ENCODE peak calls at places on chromosomes 1 and 21, in five cellular contexts. O is OCI-LY7, G is breast epithelium, J is HCT116, W is heart left ventricle. U is an unnamed sample.

GRCh38 chr1:28926629-28927441 is 12.5 kb downstream of the EPB41 start:
- DNase-seq in O (peak), G (no peak), J (no peak), W (no peak), U (no peak)

GRCh38 chr1:196607940-196608339 is 300 bp downstream of the KCNT2 start:
- DNase-seq in O (no peak), G (no peak), J (no peak), W (no peak), U (no peak)

GRCh38 chr1:3735027-3735682 is 17.1 kb upstream of the CCDC27 start:
- DNase-seq in O (no peak), G (no peak), J (no peak), W (peak), U (no peak)

GRCh38 chr1:160499631-160500030 is 23.4 kb downstream of the SLAMF6 start:
- DNase-seq in O (no peak), G (no peak), J (no peak), W (no peak), U (peak)

GRCh38 chr1:168469690-168470089 is 74.1 kb downstream of the XCL2 start:
- DNase-seq in O (no peak), G (peak), J (peak), W (peak), U (peak)

GRCh38 chr1:162629651-162630050 is 2.6 kb upstream of the DDR2 start:
- DNase-seq in O (no peak), G (no peak), J (no peak), W (no peak), U (no peak)

GRCh38 chr1:88847618-88848017 is 43.7 kb downstream of the GTF2B start:
- DNase-seq in O (no peak), G (no peak), J (no peak), W (no peak), U (no peak)

GRCh38 chr1:2829846-2830615 is 28.5 kb upstream of the TTC34 start:
- DNase-seq in O (no peak), G (no peak), J (no peak), W (no peak), U (no peak)

GRCh38 chr1:187067160-187067559 is 238.4 kb downstream of the PLA2G4A start:
- DNase-seq in O (no peak), G (no peak), J (no peak), W (peak), U (no peak)

GRCh38 chr1:7218210-7218832 is 433.1 kb downstream of the CAMTA1 start:
- DNase-seq in O (peak), G (no peak), J (peak), W (no peak), U (peak)

GRCh38 chr1:5763971-5764370 is 228.3 kb downstream of the NPHP4 start:
- DNase-seq in O (no peak), G (no peak), J (no peak), W (no peak), U (no peak)

GRCh38 chr1:157359309-157360020 is 192.8 kb downstream of the FCRL5 start:
- DNase-seq in O (no peak), G (no peak), J (no peak), W (no peak), U (no peak)

GRCh38 chr1:216325946-216326345 is 97.3 kb downstream of the USH2A start:
- DNase-seq in O (no peak), G (no peak), J (no peak), W (no peak), U (peak)

GRCh38 chr1:198169704-198170103 is 12.9 kb downstream of the NEK7 start:
- DNase-seq in O (no peak), G (no peak), J (no peak), W (no peak), U (no peak)

GRCh38 chr1:89603651-89604413 is 29.1 kb upstream of the LRRC8C start:
- DNase-seq in O (no peak), G (no peak), J (no peak), W (no peak), U (no peak)

GRCh38 chr1:53061859-53062714 is at the start of gene PODN:
- DNase-seq in O (no peak), G (no peak), J (no peak), W (peak), U (peak)

DNA sequence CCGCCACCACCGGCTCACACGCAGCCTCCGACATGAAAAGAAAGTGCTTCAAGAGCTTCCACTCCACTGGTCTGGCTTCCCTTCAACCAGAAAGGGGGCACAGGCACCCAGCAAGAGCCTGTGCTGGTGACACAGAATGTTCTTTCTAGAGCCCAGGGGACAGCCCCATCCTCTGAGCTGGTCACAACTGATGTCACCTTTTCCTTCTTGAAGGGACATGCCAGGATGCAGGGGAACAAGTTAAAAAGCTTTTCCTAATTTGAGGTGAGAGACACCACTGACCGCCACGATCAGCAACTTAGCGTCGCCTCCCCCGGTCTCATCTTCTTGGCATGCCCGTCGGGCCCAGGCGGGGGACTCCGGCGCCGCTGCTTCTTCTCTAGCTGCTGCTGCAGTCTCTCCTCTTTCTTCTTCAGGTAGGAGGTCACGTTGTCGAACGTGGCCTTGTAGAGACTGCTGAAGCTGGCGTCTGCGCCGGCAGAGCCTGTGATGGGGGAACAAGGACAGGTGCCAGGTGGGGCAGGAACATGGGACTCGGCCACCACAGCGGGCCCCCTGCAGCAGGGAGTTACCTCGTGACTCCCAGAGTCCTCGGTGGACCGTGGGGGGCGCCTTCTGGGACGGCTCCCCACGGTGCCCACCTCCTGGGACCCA is 29.5 kb downstream of the WDR4 start:
- DNase-seq in O (no peak), G (no peak), J (no peak), W (no peak), U (no peak)
- H3K27ac ChIP-seq in O (no peak), G (no peak), J (no peak), W (no peak), U (no peak)

GRCh38 chr1:8439015-8439702 is 121.2 kb downstream of the SLC45A1 start:
- DNase-seq in O (peak), G (peak), J (no peak), W (peak), U (peak)
- TF ChIP-seq CTCF in O (peak), G (no peak), J (no peak), W (peak), U (no peak)

GRCh38 chr1:47585141-47585902 is 147.5 kb downstream of the FOXD2 start:
- DNase-seq in O (no peak), G (no peak), J (no peak), W (no peak), U (peak)
- H3K27ac ChIP-seq in O (no peak), G (no peak), J (no peak), W (no peak), U (no peak)

GRCh38 chr1:70146488-70146887 is 58.9 kb downstream of the LRRC40 start:
- DNase-seq in O (no peak), G (no peak), J (no peak), W (no peak), U (no peak)
- TF ChIP-seq CTCF in O (no peak), G (no peak), J (no peak), W (no peak), U (no peak)

GRCh38 chr1:212567676-212568075 is 40.9 kb upstream of the ATF3 start:
- DNase-seq in O (no peak), G (no peak), J (no peak), W (no peak), U (no peak)
- H3K27ac ChIP-seq in O (no peak), G (peak), J (peak), W (peak), U (no peak)

GRCh38 chr1:17510138-17510537 is 29.4 kb upstream of the ARHGEF10L start:
- DNase-seq in O (no peak), G (no peak), J (no peak), W (no peak), U (no peak)

GRCh38 chr1:17509320-17509719 is 30.2 kb upstream of the ARHGEF10L start:
- DNase-seq in O (no peak), G (no peak), J (no peak), W (no peak), U (no peak)

GRCh38 chr1:17511188-17511587 is 28.3 kb upstream of the ARHGEF10L start:
- DNase-seq in O (no peak), G (no peak), J (no peak), W (no peak), U (no peak)

GRCh38 chr1:17503146-17503545 is 36.4 kb upstream of the ARHGEF10L start:
- DNase-seq in O (no peak), G (no peak), J (no peak), W (no peak), U (no peak)

DNA sequence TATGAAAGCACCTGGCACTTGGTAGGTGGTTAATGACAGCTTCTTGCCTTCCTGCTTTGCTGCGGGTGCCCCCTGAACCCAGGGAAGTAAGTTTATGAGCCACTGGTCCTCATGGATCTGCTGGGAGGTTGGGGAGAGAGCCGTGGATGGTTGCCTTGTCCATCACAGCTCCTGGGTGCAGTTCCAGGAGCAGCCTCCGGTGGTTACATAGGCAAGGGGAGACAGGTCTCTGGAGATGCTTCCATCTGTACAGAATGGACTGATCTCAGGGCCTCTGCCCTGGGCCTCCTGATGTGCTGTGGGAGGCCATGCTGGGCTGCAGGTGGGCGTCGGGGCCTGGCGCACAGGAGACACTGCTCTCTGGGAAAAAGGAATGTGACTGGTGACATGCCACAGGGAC is 31.6 kb upstream of the ARHGEF10L start:
- DNase-seq in O (no peak), G (no peak), J (no peak), W (no peak), U (no peak)
- TF ChIP-seq CTCF in O (no peak), G (no peak), J (peak), W (no peak), U (no peak)

DNA sequence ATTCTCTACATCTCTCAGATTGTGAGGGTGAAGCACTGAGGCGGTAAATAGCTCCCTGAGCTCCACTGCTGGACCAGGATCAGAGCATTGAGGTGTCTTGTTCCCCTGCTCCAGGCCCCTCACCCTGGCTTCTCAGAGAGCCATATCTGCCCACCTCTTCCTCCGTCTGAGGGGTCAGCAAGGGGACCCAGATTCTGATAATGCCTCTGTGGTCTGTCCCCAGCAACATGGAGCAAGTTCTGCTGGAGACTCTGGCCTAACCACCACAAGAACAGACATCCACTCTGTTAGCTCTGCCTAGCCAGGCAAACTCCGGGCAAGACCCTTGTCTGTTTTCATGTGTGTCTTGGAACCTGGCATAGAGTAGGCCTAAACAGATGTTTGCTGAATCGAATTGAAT is 2.2 kb downstream of the TRAF5 start:
- DNase-seq in O (peak), G (no peak), J (no peak), W (no peak), U (no peak)
- H3K27ac ChIP-seq in O (peak), G (peak), J (no peak), W (no peak), U (no peak)

DNA sequence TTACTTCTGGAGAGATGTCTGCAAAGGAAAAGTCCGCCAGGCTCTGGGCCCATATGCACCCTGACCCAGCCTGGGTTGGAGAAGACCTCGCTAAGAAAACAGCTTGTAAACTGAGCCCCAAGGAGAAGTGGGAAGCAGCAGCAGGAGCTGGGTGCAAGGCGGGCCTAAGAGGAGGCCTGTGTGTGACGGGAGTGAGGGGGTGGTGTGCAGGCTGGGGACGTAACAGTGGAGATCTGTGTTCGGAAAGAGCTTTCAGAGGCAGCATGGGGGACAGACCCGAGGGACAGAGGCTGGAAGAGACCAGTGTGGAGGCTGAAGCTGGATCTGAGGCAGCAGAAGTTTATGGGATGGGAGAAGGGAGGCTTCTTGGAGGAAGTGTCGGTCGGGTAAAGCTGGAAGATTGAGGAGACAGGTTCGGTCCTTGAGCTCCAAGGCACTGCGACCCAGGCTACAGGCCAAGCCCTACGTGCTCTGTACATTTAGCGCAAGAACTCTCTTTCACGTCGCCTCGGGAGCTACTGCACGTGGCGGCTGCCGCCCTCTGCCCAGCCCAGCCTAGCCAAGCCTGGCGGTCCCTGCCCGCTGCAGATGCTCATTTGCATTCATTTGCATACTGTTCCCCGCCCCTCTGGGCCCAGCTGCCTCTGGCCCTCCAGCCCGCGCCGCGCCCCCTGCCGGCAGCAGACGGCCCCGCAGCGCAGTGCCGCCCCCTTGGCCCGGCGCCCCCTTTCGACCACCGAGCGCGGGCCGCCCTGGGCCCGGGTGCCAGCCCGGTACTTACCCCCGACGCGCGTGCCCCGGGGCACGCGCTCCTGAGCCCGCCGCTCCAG is 6.3 kb downstream of the HPCA start:
- DNase-seq in O (peak), G (no peak), J (no peak), W (no peak), U (no peak)
- TF ChIP-seq CTCF in O (peak), G (no peak), J (peak), W (peak), U (peak)

GRCh38 chr1:101308935-101309333 is 72.1 kb downstream of the S1PR1 start:
- DNase-seq in O (no peak), G (no peak), J (no peak), W (no peak), U (no peak)

GRCh38 chr1:101309334-101310221 is 72.8 kb downstream of the S1PR1 start:
- DNase-seq in O (peak), G (no peak), J (no peak), W (peak), U (peak)

GRCh38 chr1:101310484-101310883 is 73.7 kb downstream of the S1PR1 start:
- DNase-seq in O (no peak), G (no peak), J (no peak), W (no peak), U (no peak)

GRCh38 chr1:101311146-101311892 is 74.5 kb downstream of the S1PR1 start:
- DNase-seq in O (no peak), G (no peak), J (no peak), W (no peak), U (no peak)

DNA sequence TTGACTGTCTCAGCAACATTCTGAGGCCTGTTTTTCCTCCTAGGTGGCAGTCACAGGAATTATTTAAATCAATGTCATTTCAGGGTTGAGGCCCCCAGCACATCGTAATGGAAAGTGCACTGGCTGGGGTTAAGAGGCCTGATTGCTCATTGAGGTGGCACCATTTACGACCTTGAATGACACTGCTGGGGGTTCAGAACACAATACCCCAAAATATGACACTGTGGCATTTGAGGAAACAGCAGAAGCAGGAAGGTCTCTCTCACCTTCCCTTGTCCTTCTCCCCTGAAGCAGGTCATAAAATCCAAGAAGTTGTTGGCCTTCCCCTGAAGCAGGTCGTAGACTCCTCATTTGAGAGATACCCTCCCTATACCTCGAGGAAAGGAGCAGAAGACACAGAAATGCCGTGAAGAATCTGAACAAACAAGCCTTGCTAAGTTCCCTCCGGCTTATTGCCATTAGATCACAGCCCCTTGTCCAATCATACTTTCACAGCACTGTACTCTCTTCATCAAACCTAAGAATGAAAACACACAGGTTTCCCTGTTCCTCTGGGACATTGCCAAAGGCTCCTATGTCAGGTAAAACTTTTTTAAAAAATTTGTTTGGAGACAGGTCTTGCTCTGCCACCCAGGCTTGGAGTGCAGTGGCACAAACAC is 71.3 kb downstream of the S1PR1 start:
- DNase-seq in O (no peak), G (no peak), J (no peak), W (no peak), U (no peak)
- H3K27ac ChIP-seq in O (no peak), G (no peak), J (no peak), W (no peak), U (no peak)

DNA sequence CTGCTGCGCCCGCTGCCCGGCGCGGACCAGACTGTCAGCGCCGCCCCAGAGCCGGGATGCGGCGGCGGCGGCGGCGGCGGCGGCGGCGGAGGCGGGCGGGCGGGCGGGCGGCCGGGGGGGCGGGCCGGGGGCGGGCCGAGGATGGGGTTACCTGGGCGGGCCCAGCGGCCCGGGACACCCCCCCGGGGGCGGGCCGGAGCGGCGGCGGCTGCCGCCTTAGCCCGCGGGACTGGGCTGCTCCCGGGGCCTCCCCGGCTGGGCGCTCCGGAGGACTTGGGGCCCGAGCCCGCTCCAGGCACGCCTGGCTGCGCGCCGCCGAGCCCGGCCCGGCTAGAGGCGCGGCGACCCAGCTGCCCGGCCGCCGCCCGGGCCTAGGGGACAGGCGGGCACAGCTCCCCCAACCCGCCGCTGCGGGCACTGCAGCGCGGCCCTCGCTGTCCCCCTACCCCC is at the start of gene WNT4:
- DNase-seq in O (peak), G (no peak), J (no peak), W (no peak), U (peak)
- TF ChIP-seq CTCF in O (no peak), G (no peak), J (no peak), W (no peak), U (no peak)

U was measured in adrenal gland.